ENCODE peak calls at places on chromosome 14, in four cellular contexts. One of them, this sample, is unnamed.

GRCh38 chr14:70515796-70516195 is 19.0 kb downstream of the ADAM20 start:
- DNase-seq in IMR-90: peak
- DNase-seq in trophoblast cell: no peak
- DNase-seq in neuronal stem cell: no peak
- DNase-seq in this sample: no peak

GRCh38 chr14:89015016-89015415 is 190.6 kb downstream of the TTC8 start:
- DNase-seq in neuronal stem cell: no peak
- DNase-seq in trophoblast cell: no peak
- DNase-seq in IMR-90: no peak
- DNase-seq in this sample: no peak

GRCh38 chr14:50045837-50046236 is 70.5 kb downstream of the VCPKMT start:
- DNase-seq in IMR-90: no peak
- DNase-seq in trophoblast cell: no peak
- DNase-seq in neuronal stem cell: no peak
- DNase-seq in this sample: peak

GRCh38 chr14:88323520-88324199 is 591 bp upstream of the KCNK10 start:
- DNase-seq in trophoblast cell: no peak
- DNase-seq in IMR-90: peak
- DNase-seq in neuronal stem cell: no peak
- DNase-seq in this sample: peak

GRCh38 chr14:51674294-51675002 is 22.7 kb downstream of the FRMD6 start:
- DNase-seq in neuronal stem cell: no peak
- DNase-seq in IMR-90: peak
- DNase-seq in trophoblast cell: peak
- DNase-seq in this sample: no peak

GRCh38 chr14:41285193-41285748 is 321.4 kb upstream of the LRFN5 start:
- DNase-seq in trophoblast cell: peak
- DNase-seq in neuronal stem cell: peak
- DNase-seq in IMR-90: peak
- DNase-seq in this sample: peak

GRCh38 chr14:68124050-68124449 is 304.5 kb downstream of the RAD51B start:
- DNase-seq in IMR-90: no peak
- DNase-seq in trophoblast cell: no peak
- DNase-seq in neuronal stem cell: no peak
- DNase-seq in this sample: no peak

GRCh38 chr14:98494582-98494981 is 777.4 kb downstream of the BCL11B start:
- DNase-seq in IMR-90: no peak
- DNase-seq in trophoblast cell: peak
- DNase-seq in neuronal stem cell: no peak
- DNase-seq in this sample: peak

GRCh38 chr14:58637040-58637390 is 747 bp upstream of the DACT1 start:
- DNase-seq in trophoblast cell: peak
- DNase-seq in IMR-90: peak
- DNase-seq in neuronal stem cell: no peak
- DNase-seq in this sample: no peak

GRCh38 chr14:56487761-56488160 is 91.8 kb upstream of the TMEM260 start:
- DNase-seq in IMR-90: peak
- DNase-seq in trophoblast cell: peak
- DNase-seq in neuronal stem cell: no peak
- DNase-seq in this sample: no peak

GRCh38 chr14:80653951-80654350 is 287.6 kb downstream of the CEP128 start:
- DNase-seq in trophoblast cell: no peak
- DNase-seq in neuronal stem cell: no peak
- DNase-seq in IMR-90: peak
- DNase-seq in this sample: peak

GRCh38 chr14:70416717-70417349 is at the start of gene SYNJ2BP:
- DNase-seq in neuronal stem cell: peak
- DNase-seq in IMR-90: peak
- DNase-seq in trophoblast cell: peak
- DNase-seq in this sample: peak

GRCh38 chr14:73726025-73726961 is 12.1 kb upstream of the PNMA1 start:
- DNase-seq in IMR-90: no peak
- DNase-seq in neuronal stem cell: no peak
- DNase-seq in trophoblast cell: no peak
- DNase-seq in this sample: no peak

GRCh38 chr14:71408362-71409035 is 501.2 kb downstream of the PCNX1 start:
- DNase-seq in IMR-90: peak
- DNase-seq in trophoblast cell: no peak
- DNase-seq in neuronal stem cell: no peak
- DNase-seq in this sample: peak

GRCh38 chr14:64684091-64684490 is 20.1 kb upstream of the PLEKHG3 start:
- DNase-seq in IMR-90: peak
- DNase-seq in neuronal stem cell: no peak
- DNase-seq in trophoblast cell: no peak
- DNase-seq in this sample: no peak

GRCh38 chr14:58823309-58823708 is 185.5 kb downstream of the DACT1 start:
- DNase-seq in trophoblast cell: no peak
- DNase-seq in IMR-90: no peak
- DNase-seq in neuronal stem cell: no peak
- DNase-seq in this sample: no peak

GRCh38 chr14:61923348-61923747 is 161.1 kb downstream of the SNAPC1 start:
- DNase-seq in neuronal stem cell: no peak
- DNase-seq in IMR-90: peak
- DNase-seq in trophoblast cell: no peak
- DNase-seq in this sample: peak

GRCh38 chr14:31884776-31885379 is 192.2 kb upstream of the ARHGAP5 start:
- DNase-seq in IMR-90: peak
- DNase-seq in neuronal stem cell: no peak
- DNase-seq in trophoblast cell: peak
- DNase-seq in this sample: peak

GRCh38 chr14:59463773-59464650 is 1.2 kb downstream of the GPR135 start:
- DNase-seq in IMR-90: no peak
- DNase-seq in trophoblast cell: no peak
- DNase-seq in neuronal stem cell: no peak
- DNase-seq in this sample: peak

GRCh38 chr14:70881549-70882174 is 25.6 kb upstream of the PCNX1 start:
- DNase-seq in trophoblast cell: no peak
- DNase-seq in neuronal stem cell: no peak
- DNase-seq in IMR-90: no peak
- DNase-seq in this sample: no peak

GRCh38 chr14:36505892-36506731 is 13.9 kb downstream of the NKX2-1 start:
- DNase-seq in IMR-90: no peak
- DNase-seq in neuronal stem cell: no peak
- DNase-seq in trophoblast cell: no peak
- DNase-seq in this sample: peak

GRCh38 chr14:77653473-77653872 is 37.0 kb upstream of the SPTLC2 start:
- DNase-seq in IMR-90: no peak
- DNase-seq in neuronal stem cell: no peak
- DNase-seq in trophoblast cell: no peak
- DNase-seq in this sample: peak

GRCh38 chr14:36361210-36361853 is 40.9 kb upstream of the MBIP start:
- DNase-seq in trophoblast cell: no peak
- DNase-seq in neuronal stem cell: no peak
- DNase-seq in IMR-90: no peak
- DNase-seq in this sample: no peak

GRCh38 chr14:74979442-74980397 is 23.0 kb upstream of the EIF2B2 start:
- DNase-seq in neuronal stem cell: no peak
- DNase-seq in trophoblast cell: peak
- DNase-seq in IMR-90: peak
- DNase-seq in this sample: peak

GRCh38 chr14:67263499-67264149 is 22.4 kb downstream of the PALS1 start:
- DNase-seq in trophoblast cell: no peak
- DNase-seq in IMR-90: peak
- DNase-seq in neuronal stem cell: no peak
- DNase-seq in this sample: no peak

GRCh38 chr14:52043690-52044089 is 25.2 kb downstream of the NID2 start:
- DNase-seq in trophoblast cell: peak
- DNase-seq in IMR-90: peak
- DNase-seq in neuronal stem cell: no peak
- DNase-seq in this sample: peak

GRCh38 chr14:64095620-64096019 is 198.6 kb downstream of the ESR2 start:
- DNase-seq in IMR-90: peak
- DNase-seq in trophoblast cell: peak
- DNase-seq in neuronal stem cell: no peak
- DNase-seq in this sample: peak

GRCh38 chr14:68609012-68609411 is 183.9 kb downstream of the ZFP36L1 start:
- DNase-seq in trophoblast cell: peak
- DNase-seq in neuronal stem cell: no peak
- DNase-seq in IMR-90: no peak
- DNase-seq in this sample: no peak

GRCh38 chr14:27077181-27077738 is 479.4 kb upstream of the NOVA1 start:
- DNase-seq in trophoblast cell: no peak
- DNase-seq in IMR-90: no peak
- DNase-seq in neuronal stem cell: no peak
- DNase-seq in this sample: no peak

GRCh38 chr14:103273847-103274615 is 60.0 kb upstream of the EIF5 start:
- DNase-seq in trophoblast cell: no peak
- DNase-seq in neuronal stem cell: no peak
- DNase-seq in IMR-90: no peak
- DNase-seq in this sample: no peak
- H4K8ac ChIP-seq in trophoblast cell: no peak
- H4K8ac ChIP-seq in neuronal stem cell: peak
- H4K8ac ChIP-seq in IMR-90: no peak
- H4K8ac ChIP-seq in this sample: no peak

GRCh38 chr14:103621860-103622259 is 7.2 kb upstream of the KLC1 start:
- DNase-seq in trophoblast cell: no peak
- DNase-seq in neuronal stem cell: no peak
- DNase-seq in IMR-90: no peak
- DNase-seq in this sample: no peak

GRCh38 chr14:103625361-103626095 is 3.5 kb upstream of the KLC1 start:
- DNase-seq in trophoblast cell: no peak
- DNase-seq in IMR-90: no peak
- DNase-seq in neuronal stem cell: no peak
- DNase-seq in this sample: no peak

GRCh38 chr14:103624860-103625259 is 4.2 kb upstream of the KLC1 start:
- DNase-seq in IMR-90: peak
- DNase-seq in neuronal stem cell: no peak
- DNase-seq in trophoblast cell: peak
- DNase-seq in this sample: peak

GRCh38 chr14:103623308-103623707 is 5.7 kb upstream of the KLC1 start:
- DNase-seq in neuronal stem cell: no peak
- DNase-seq in trophoblast cell: no peak
- DNase-seq in IMR-90: no peak
- DNase-seq in this sample: no peak

DNA sequence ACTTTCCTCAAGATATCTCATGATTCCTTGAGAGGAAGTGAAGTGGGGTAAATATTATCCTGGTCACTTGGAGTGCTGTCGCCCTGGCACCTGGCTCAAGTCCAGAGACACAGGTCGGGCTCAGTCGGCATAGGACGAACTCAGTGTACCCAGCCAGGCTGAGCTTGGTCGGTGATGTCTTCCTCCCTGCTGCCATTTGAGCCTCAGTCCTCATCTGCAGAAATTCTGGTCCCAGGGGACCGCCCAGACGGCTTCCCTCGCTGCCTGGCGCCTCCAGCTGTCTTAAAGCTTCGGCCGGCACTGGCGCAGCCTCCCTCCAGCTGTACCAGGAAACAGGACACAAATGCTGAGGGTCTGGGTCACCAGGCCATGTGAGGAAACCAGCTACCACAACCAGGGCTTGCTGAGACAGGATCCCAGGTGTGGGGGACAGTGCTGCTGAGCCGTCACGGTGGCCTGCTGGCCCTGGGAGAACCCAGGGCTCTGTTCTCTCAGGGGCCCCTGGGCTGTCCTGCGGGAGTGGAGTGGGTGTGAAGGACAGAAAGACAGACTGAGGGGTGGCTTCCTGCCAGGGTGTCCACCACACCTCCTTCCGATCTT is 5.0 kb upstream of the KLC1 start:
- DNase-seq in trophoblast cell: no peak
- DNase-seq in neuronal stem cell: no peak
- DNase-seq in IMR-90: no peak
- DNase-seq in this sample: no peak
- H3K27ac ChIP-seq in trophoblast cell: no peak
- H3K27ac ChIP-seq in neuronal stem cell: no peak
- H3K27ac ChIP-seq in IMR-90: no peak
- H3K27ac ChIP-seq in this sample: no peak

DNA sequence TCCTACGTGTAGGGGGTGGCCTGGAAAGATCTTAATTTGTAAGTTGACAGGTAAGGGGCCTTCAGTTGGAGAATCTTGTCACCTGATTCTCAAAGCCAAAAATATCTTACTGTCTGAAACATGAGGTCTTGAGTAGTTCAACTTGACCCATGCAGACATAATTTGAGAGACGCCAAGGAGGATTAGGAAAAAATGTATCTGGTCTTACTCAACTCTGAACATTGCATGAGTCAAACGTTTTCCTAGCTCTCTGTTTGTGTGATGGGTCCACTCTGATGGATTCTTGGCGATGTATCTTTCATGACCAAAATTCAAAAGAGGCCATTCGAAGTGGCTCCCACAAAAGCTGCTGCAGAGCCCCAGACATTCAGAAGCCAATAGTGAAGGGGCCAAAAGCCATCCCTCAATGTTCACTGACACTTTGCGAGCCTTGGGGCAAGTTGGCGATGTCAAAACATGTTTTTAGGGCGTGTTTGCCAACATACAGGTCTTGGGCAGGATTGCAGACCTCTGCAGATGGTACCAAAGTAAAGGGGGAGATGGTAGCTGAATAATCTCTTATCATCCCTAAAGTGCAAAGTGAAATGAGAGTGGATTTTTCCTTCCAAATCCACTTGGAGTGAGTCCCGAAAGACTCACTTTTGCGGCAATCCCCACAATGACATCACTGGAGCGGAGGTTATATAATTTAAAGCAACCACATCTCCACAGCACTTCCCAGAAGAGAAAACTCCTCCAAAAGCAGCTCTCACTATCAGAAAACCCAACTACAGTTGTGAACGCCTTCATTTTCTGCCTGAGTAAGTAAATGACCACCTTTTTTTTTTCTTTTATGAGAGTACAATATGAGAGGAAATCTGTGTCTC is at the start of gene BDKRB1:
- DNase-seq in IMR-90: peak
- DNase-seq in trophoblast cell: no peak
- DNase-seq in neuronal stem cell: no peak
- DNase-seq in this sample: no peak
- H4K8ac ChIP-seq in IMR-90: peak
- H4K8ac ChIP-seq in trophoblast cell: peak
- H4K8ac ChIP-seq in neuronal stem cell: no peak
- H4K8ac ChIP-seq in this sample: no peak

GRCh38 chr14:60736494-60736893 is 1.9 kb downstream of the MNAT1 start:
- DNase-seq in IMR-90: peak
- DNase-seq in trophoblast cell: peak
- DNase-seq in neuronal stem cell: no peak
- DNase-seq in this sample: peak

GRCh38 chr14:60734465-60735242 is at the start of gene MNAT1:
- DNase-seq in neuronal stem cell: peak
- DNase-seq in trophoblast cell: peak
- DNase-seq in IMR-90: peak
- DNase-seq in this sample: peak

DNA sequence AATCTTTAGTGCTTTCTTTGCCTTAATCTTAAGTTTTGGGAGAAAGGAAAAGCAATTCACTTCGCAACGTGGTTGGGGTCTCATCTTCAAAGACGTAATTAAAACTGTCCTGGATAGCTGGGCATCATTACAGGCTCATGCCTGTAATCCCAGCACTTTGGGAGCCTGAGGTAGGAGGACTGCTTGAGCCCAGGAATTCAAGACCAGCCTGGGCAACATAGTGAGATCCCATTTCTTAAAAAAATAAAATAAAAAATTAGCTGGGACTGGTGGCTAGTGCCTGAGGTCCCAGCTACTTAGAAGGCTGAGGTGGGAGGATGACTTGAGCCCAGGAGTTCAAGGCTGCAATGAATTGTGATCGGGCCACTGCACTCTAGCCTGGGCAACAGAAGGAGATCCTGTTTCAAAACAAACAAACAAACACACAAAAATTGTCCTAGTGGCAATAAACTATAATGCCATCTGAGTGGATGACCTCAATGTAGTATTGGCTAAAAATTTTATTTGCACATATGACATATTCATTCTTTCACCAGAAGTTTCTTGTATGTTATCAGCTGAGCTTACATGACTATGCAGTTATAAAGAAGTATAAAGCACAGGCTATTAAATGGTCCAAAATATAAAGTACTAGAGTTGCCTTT is 1.6 kb upstream of the MNAT1 start:
- DNase-seq in trophoblast cell: no peak
- DNase-seq in IMR-90: no peak
- DNase-seq in neuronal stem cell: no peak
- DNase-seq in this sample: no peak
- H3K27ac ChIP-seq in trophoblast cell: no peak
- H3K27ac ChIP-seq in IMR-90: no peak
- H3K27ac ChIP-seq in neuronal stem cell: no peak
- H3K27ac ChIP-seq in this sample: no peak